ENCODE peak calls at places on chromosomes 11 and 22, in four cellular contexts. One of them, this sample, is unnamed.

GRCh38 chr11:35418847-35419712 is at the start of gene SLC1A2:
- DNase-seq in lung: no peak
- DNase-seq in CD8-positive, alpha-beta memory T cell: no peak
- DNase-seq in right lobe of liver: no peak
- DNase-seq in this sample: no peak

GRCh38 chr11:111733655-111734088 is 32.5 kb downstream of the PPP2R1B start:
- DNase-seq in lung: no peak
- DNase-seq in CD8-positive, alpha-beta memory T cell: no peak
- DNase-seq in right lobe of liver: peak; percentile 60
- DNase-seq in this sample: no peak

GRCh38 chr22:22937894-22938480 is 50.4 kb downstream of the IGLL5 start:
- DNase-seq in lung: no peak
- DNase-seq in CD8-positive, alpha-beta memory T cell: no peak
- DNase-seq in right lobe of liver: no peak
- DNase-seq in this sample: no peak

GRCh38 chr11:117830674-117831351 is 6.3 kb upstream of the FXYD2 start:
- DNase-seq in lung: no peak
- DNase-seq in CD8-positive, alpha-beta memory T cell: no peak
- DNase-seq in right lobe of liver: no peak
- DNase-seq in this sample: no peak

GRCh38 chr22:49270595-49271368 is 556.9 kb downstream of the BRD1 start:
- DNase-seq in lung: no peak
- DNase-seq in CD8-positive, alpha-beta memory T cell: no peak
- DNase-seq in right lobe of liver: no peak
- DNase-seq in this sample: no peak

GRCh38 chr22:39994046-39994565 is 648 bp upstream of the FAM83F start:
- DNase-seq in lung: no peak
- DNase-seq in CD8-positive, alpha-beta memory T cell: peak; percentile 30
- DNase-seq in right lobe of liver: no peak
- DNase-seq in this sample: no peak

GRCh38 chr22:28600546-28601143 is 79.0 kb downstream of the TTC28 start:
- DNase-seq in lung: no peak
- DNase-seq in CD8-positive, alpha-beta memory T cell: peak; percentile 46
- DNase-seq in right lobe of liver: no peak
- DNase-seq in this sample: no peak

GRCh38 chr11:27085605-27086004 is 45.0 kb downstream of the BBOX1 start:
- DNase-seq in lung: no peak
- DNase-seq in CD8-positive, alpha-beta memory T cell: no peak
- DNase-seq in right lobe of liver: no peak
- DNase-seq in this sample: no peak

GRCh38 chr11:85835263-85835662 is 19.9 kb upstream of the CCDC83 start:
- DNase-seq in lung: no peak
- DNase-seq in CD8-positive, alpha-beta memory T cell: no peak
- DNase-seq in right lobe of liver: no peak
- DNase-seq in this sample: no peak

GRCh38 chr22:43919106-43919965 is 4.3 kb upstream of the PNPLA3 start:
- DNase-seq in lung: no peak
- DNase-seq in CD8-positive, alpha-beta memory T cell: no peak
- DNase-seq in right lobe of liver: peak; percentile 95
- DNase-seq in this sample: no peak

GRCh38 chr22:48485144-48486135 is 1342.2 kb downstream of the BRD1 start:
- DNase-seq in lung: no peak
- DNase-seq in CD8-positive, alpha-beta memory T cell: no peak
- DNase-seq in right lobe of liver: peak; percentile 43
- DNase-seq in this sample: no peak

GRCh38 chr11:69654660-69655478 is 13.9 kb downstream of the CCND1 start:
- DNase-seq in lung: no peak
- DNase-seq in CD8-positive, alpha-beta memory T cell: no peak
- DNase-seq in right lobe of liver: peak; percentile 47
- DNase-seq in this sample: no peak

GRCh38 chr11:61587951-61588695 is 7.2 kb upstream of the SYT7 start:
- DNase-seq in lung: peak; percentile 73
- DNase-seq in CD8-positive, alpha-beta memory T cell: peak; percentile 55
- DNase-seq in right lobe of liver: peak; percentile 60
- DNase-seq in this sample: no peak

GRCh38 chr11:27718346-27718852 is 18.1 kb upstream of the BDNF start:
- DNase-seq in lung: no peak
- DNase-seq in CD8-positive, alpha-beta memory T cell: no peak
- DNase-seq in right lobe of liver: no peak
- DNase-seq in this sample: no peak

GRCh38 chr11:69364901-69365300 is 70.9 kb downstream of the MYEOV start:
- DNase-seq in lung: no peak
- DNase-seq in CD8-positive, alpha-beta memory T cell: no peak
- DNase-seq in right lobe of liver: no peak
- DNase-seq in this sample: no peak

GRCh38 chr11:128867277-128867676 is at the start of gene KCNJ1:
- DNase-seq in lung: no peak
- DNase-seq in CD8-positive, alpha-beta memory T cell: no peak
- DNase-seq in right lobe of liver: no peak
- DNase-seq in this sample: no peak

GRCh38 chr22:22460635-22461034 is 47.9 kb downstream of the ZNF280B start:
- DNase-seq in lung: no peak
- DNase-seq in CD8-positive, alpha-beta memory T cell: no peak
- DNase-seq in right lobe of liver: no peak
- DNase-seq in this sample: no peak

GRCh38 chr22:50678651-50679521 is 6.3 kb downstream of the SHANK3 start:
- DNase-seq in lung: peak; percentile 25
- DNase-seq in CD8-positive, alpha-beta memory T cell: no peak
- DNase-seq in right lobe of liver: no peak
- DNase-seq in this sample: peak; percentile 43

GRCh38 chr11:78646564-78647185 is 72.0 kb upstream of the NARS2 start:
- DNase-seq in lung: peak; percentile 65
- DNase-seq in CD8-positive, alpha-beta memory T cell: peak; percentile 21
- DNase-seq in right lobe of liver: peak; percentile 61
- DNase-seq in this sample: peak; percentile 59

GRCh38 chr22:23524226-23524625 is 55.9 kb downstream of the IGLL1 start:
- DNase-seq in lung: no peak
- DNase-seq in CD8-positive, alpha-beta memory T cell: no peak
- DNase-seq in right lobe of liver: no peak
- DNase-seq in this sample: no peak

GRCh38 chr11:48109046-48109666 is 107.5 kb upstream of the OR4B1 start:
- DNase-seq in lung: no peak
- DNase-seq in CD8-positive, alpha-beta memory T cell: peak; percentile 24
- DNase-seq in right lobe of liver: peak; percentile 23
- DNase-seq in this sample: no peak

GRCh38 chr11:6269994-6270393 is 10.4 kb downstream of the CCKBR start:
- DNase-seq in lung: no peak
- DNase-seq in CD8-positive, alpha-beta memory T cell: no peak
- DNase-seq in right lobe of liver: no peak
- DNase-seq in this sample: no peak

GRCh38 chr11:8870461-8871282 is 40.3 kb upstream of the AKIP1 start:
- DNase-seq in lung: peak; percentile 62
- DNase-seq in CD8-positive, alpha-beta memory T cell: no peak
- DNase-seq in right lobe of liver: peak; percentile 52
- DNase-seq in this sample: no peak

GRCh38 chr22:26981520-26981919 is 324.1 kb downstream of the MIAT start:
- DNase-seq in lung: no peak
- DNase-seq in CD8-positive, alpha-beta memory T cell: no peak
- DNase-seq in right lobe of liver: no peak
- DNase-seq in this sample: no peak

GRCh38 chr22:27825174-27825573 is 23.6 kb upstream of the MN1 start:
- DNase-seq in lung: no peak
- DNase-seq in CD8-positive, alpha-beta memory T cell: no peak
- DNase-seq in right lobe of liver: no peak
- DNase-seq in this sample: no peak

GRCh38 chr22:31926969-31927368 is 17.4 kb upstream of the YWHAH start:
- DNase-seq in lung: no peak
- DNase-seq in CD8-positive, alpha-beta memory T cell: no peak
- DNase-seq in right lobe of liver: no peak
- DNase-seq in this sample: no peak

GRCh38 chr11:126459691-126460404 is 104.4 kb downstream of the ST3GAL4 start:
- DNase-seq in lung: no peak
- DNase-seq in CD8-positive, alpha-beta memory T cell: no peak
- DNase-seq in right lobe of liver: no peak
- DNase-seq in this sample: no peak

GRCh38 chr22:38312261-38312800 is 4.9 kb downstream of the CSNK1E start:
- DNase-seq in lung: no peak
- DNase-seq in CD8-positive, alpha-beta memory T cell: no peak
- DNase-seq in right lobe of liver: no peak
- DNase-seq in this sample: no peak

GRCh38 chr22:38311331-38311635 is 6.0 kb downstream of the CSNK1E start:
- DNase-seq in lung: no peak
- DNase-seq in CD8-positive, alpha-beta memory T cell: no peak
- DNase-seq in right lobe of liver: no peak
- DNase-seq in this sample: no peak

GRCh38 chr22:38314140-38314991 is 2.9 kb downstream of the CSNK1E start:
- DNase-seq in lung: no peak
- DNase-seq in CD8-positive, alpha-beta memory T cell: no peak
- DNase-seq in right lobe of liver: no peak
- DNase-seq in this sample: no peak

GRCh38 chr22:38314992-38315800 is 2.0 kb downstream of the CSNK1E start:
- DNase-seq in lung: no peak
- DNase-seq in CD8-positive, alpha-beta memory T cell: peak; percentile 43
- DNase-seq in right lobe of liver: no peak
- DNase-seq in this sample: no peak

GRCh38 chr22:38313384-38313955 is 3.8 kb downstream of the CSNK1E start:
- DNase-seq in lung: no peak
- DNase-seq in CD8-positive, alpha-beta memory T cell: peak; percentile 18
- DNase-seq in right lobe of liver: no peak
- DNase-seq in this sample: peak; percentile 79
- H3K4me3 ChIP-seq in lung: no peak overlapping the region
- H3K4me3 ChIP-seq in CD8-positive, alpha-beta memory T cell: no peak overlapping the region
- H3K4me3 ChIP-seq in right lobe of liver: no peak overlapping the region
- H3K4me3 ChIP-seq in this sample: no peak overlapping the region

GRCh38 chr11:76086713-76087635 is 119.3 kb downstream of the WNT11 start:
- DNase-seq in lung: no peak
- DNase-seq in CD8-positive, alpha-beta memory T cell: no peak
- DNase-seq in right lobe of liver: no peak
- DNase-seq in this sample: no peak
- H3K4me1 ChIP-seq in lung: peaks cover 1% of the 10 kb centered on the region
- H3K4me1 ChIP-seq in CD8-positive, alpha-beta memory T cell: no peaks in the 10 kb centered on the region
- H3K4me1 ChIP-seq in right lobe of liver: no peaks in the 10 kb centered on the region
- H3K4me1 ChIP-seq in this sample: peaks cover 17% of the 10 kb centered on the region

GRCh38 chr11:132396318-132396717 is 1025.9 kb downstream of the NTM start:
- DNase-seq in lung: no peak
- DNase-seq in CD8-positive, alpha-beta memory T cell: no peak
- DNase-seq in right lobe of liver: no peak
- DNase-seq in this sample: no peak
- H3K9me3 ChIP-seq in lung: peaks cover 3% of the 10 kb centered on the region
- H3K9me3 ChIP-seq in CD8-positive, alpha-beta memory T cell: no peaks in the 10 kb centered on the region
- H3K9me3 ChIP-seq in right lobe of liver: no peaks in the 10 kb centered on the region
- H3K9me3 ChIP-seq in this sample: peaks cover 9% of the 10 kb centered on the region

DNA sequence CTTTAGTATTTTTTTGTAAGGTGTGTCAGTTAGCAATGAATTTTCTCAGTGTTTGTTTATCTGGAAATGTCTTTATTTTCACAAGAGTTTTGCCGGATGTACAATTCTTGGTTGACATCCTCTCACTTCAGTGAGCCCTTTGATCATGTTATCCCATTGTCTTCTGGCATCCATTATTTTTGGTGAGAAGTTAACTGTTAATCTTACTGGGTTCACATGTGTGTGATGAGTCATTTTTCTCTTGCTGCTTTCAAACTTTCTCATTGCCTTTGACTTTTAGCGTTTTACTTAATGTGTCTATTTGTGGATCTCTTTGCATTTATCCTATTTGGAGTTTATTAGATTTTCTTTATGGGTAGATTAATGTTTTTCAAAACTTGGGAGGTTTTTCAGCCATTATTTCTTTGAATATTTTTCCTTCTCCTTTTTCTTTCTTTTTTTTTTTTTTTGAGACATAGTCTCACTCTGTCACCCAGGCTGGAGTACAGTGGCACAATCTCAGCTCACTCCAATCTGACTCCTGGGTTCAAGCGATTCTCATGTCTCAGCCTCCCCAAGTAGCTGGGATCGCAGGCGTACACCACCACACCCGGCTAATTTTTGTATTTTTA is 100.5 kb upstream of the RRM1 start:
- DNase-seq in lung: no peak
- DNase-seq in CD8-positive, alpha-beta memory T cell: no peak
- DNase-seq in right lobe of liver: no peak
- DNase-seq in this sample: no peak
- H3K4me3 ChIP-seq in lung: no peak overlapping the region
- H3K4me3 ChIP-seq in CD8-positive, alpha-beta memory T cell: no peak overlapping the region
- H3K4me3 ChIP-seq in right lobe of liver: no peak overlapping the region
- H3K4me3 ChIP-seq in this sample: no peak overlapping the region

GRCh38 chr11:65575568-65576231 is at the start of gene EHBP1L1:
- DNase-seq in lung: peak; percentile 66
- DNase-seq in CD8-positive, alpha-beta memory T cell: peak; percentile 79
- DNase-seq in right lobe of liver: no peak
- DNase-seq in this sample: no peak
- H3K4me1 ChIP-seq in lung: peaks cover 29% of the 10 kb centered on the region
- H3K4me1 ChIP-seq in CD8-positive, alpha-beta memory T cell: peaks cover 60% of the 10 kb centered on the region
- H3K4me1 ChIP-seq in right lobe of liver: peaks cover 48% of the 10 kb centered on the region
- H3K4me1 ChIP-seq in this sample: peaks cover 72% of the 10 kb centered on the region

DNA sequence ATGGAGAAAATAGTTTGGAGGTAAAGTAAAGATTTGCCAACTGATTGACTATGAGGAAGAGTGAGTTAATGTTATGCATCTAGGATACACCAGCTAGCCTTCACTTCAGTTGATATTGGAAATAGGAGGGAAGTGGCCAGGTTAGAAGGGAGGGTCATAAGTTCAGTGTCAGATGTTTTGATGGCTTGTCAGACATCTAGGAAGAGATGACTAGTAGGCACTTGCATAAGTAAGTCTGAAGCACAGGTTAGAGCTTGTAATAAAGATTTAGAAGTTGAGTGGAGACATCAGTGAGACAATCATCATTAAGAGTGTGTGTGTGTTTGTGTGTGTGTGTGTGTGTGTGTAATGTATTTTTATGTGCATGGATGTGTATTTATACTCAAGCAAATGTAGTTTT is 146.1 kb downstream of the OR4C45 start:
- DNase-seq in lung: no peak
- DNase-seq in CD8-positive, alpha-beta memory T cell: no peak
- DNase-seq in right lobe of liver: no peak
- DNase-seq in this sample: no peak
- H3K9me3 ChIP-seq in lung: no peaks in the 10 kb centered on the region
- H3K9me3 ChIP-seq in CD8-positive, alpha-beta memory T cell: no peaks in the 10 kb centered on the region
- H3K9me3 ChIP-seq in right lobe of liver: no peaks in the 10 kb centered on the region
- H3K9me3 ChIP-seq in this sample: no peaks in the 10 kb centered on the region

GRCh38 chr22:41909290-41910049 is 5.4 kb downstream of the SHISA8 start:
- DNase-seq in lung: no peak
- DNase-seq in CD8-positive, alpha-beta memory T cell: no peak
- DNase-seq in right lobe of liver: no peak
- DNase-seq in this sample: no peak
- H3K4me3 ChIP-seq in lung: no peak overlapping the region
- H3K4me3 ChIP-seq in CD8-positive, alpha-beta memory T cell: no peak overlapping the region
- H3K4me3 ChIP-seq in right lobe of liver: no peak overlapping the region
- H3K4me3 ChIP-seq in this sample: peak overlapping the region; percentile 48

GRCh38 chr22:35896306-35896705 is 132.3 kb downstream of the RBFOX2 start:
- DNase-seq in lung: no peak
- DNase-seq in CD8-positive, alpha-beta memory T cell: no peak
- DNase-seq in right lobe of liver: no peak
- DNase-seq in this sample: no peak

GRCh38 chr22:35892192-35892591 is 136.4 kb downstream of the RBFOX2 start:
- DNase-seq in lung: no peak
- DNase-seq in CD8-positive, alpha-beta memory T cell: no peak
- DNase-seq in right lobe of liver: no peak
- DNase-seq in this sample: no peak

GRCh38 chr22:35893698-35894097 is 134.9 kb downstream of the RBFOX2 start:
- DNase-seq in lung: no peak
- DNase-seq in CD8-positive, alpha-beta memory T cell: no peak
- DNase-seq in right lobe of liver: peak; percentile 65
- DNase-seq in this sample: no peak

GRCh38 chr22:35894464-35894878 is 134.2 kb downstream of the RBFOX2 start:
- DNase-seq in lung: no peak
- DNase-seq in CD8-positive, alpha-beta memory T cell: peak; percentile 7
- DNase-seq in right lobe of liver: no peak
- DNase-seq in this sample: no peak

GRCh38 chr22:35894937-35895708 is 133.5 kb downstream of the RBFOX2 start:
- DNase-seq in lung: no peak
- DNase-seq in CD8-positive, alpha-beta memory T cell: peak; percentile 3
- DNase-seq in right lobe of liver: no peak
- DNase-seq in this sample: no peak
- H3K4me1 ChIP-seq in lung: peaks cover 11% of the 10 kb centered on the region
- H3K4me1 ChIP-seq in CD8-positive, alpha-beta memory T cell: peaks cover 3% of the 10 kb centered on the region
- H3K4me1 ChIP-seq in right lobe of liver: peaks cover 15% of the 10 kb centered on the region
- H3K4me1 ChIP-seq in this sample: peaks cover 60% of the 10 kb centered on the region